ENCODE peak calls at places on chromosomes 3 and 15, in nine cellular contexts. Q is CD8-positive, alpha-beta T cell; K is IMR-90; P is HCT116; A is transverse colon; W is tibial artery; U is body of pancreas; H is left lung; T is CD4-positive, CD25-positive, alpha-beta regulatory T cell. D is an unnamed sample. For H3K36me3, the result is how much of the 10 kb centered on the place peaks cover.

GRCh38 chr3:150218236-150218635 is 189.9 kb upstream of the TSC22D2 start:
- DNase-seq in Q (no peak), K (no peak), P (no peak), A (no peak), W (no peak), U (no peak), H (no peak), T (no peak), D (no peak)

GRCh38 chr15:72562878-72563277 is 88.7 kb downstream of the ARIH1 start:
- DNase-seq in Q (no peak), K (no peak), P (no peak), A (no peak), W (no peak), U (no peak), H (no peak), T (no peak), D (no peak)

GRCh38 chr3:23805881-23806321 is at the start of gene UBE2E1:
- DNase-seq in Q (peak), K (peak), P (peak), A (peak), W (peak), U (peak), H (peak), T (peak), D (peak)

GRCh38 chr15:95287774-95288173 is 1042.7 kb upstream of the NR2F2 start:
- DNase-seq in Q (no peak), K (peak), P (no peak), A (peak), W (no peak), U (no peak), H (no peak), T (no peak), D (no peak)

GRCh38 chr15:77028451-77029165 is 33.7 kb downstream of the PSTPIP1 start:
- DNase-seq in Q (peak), K (no peak), P (no peak), A (peak), W (peak), U (peak), H (peak), T (peak), D (no peak)

GRCh38 chr15:73959801-73960200 is 32.3 kb downstream of the STOML1 start:
- DNase-seq in Q (no peak), K (no peak), P (no peak), A (no peak), W (no peak), U (no peak), H (no peak), T (no peak), D (no peak)

GRCh38 chr3:99620976-99621375 is 17.4 kb upstream of the COL8A1 start:
- DNase-seq in Q (no peak), K (peak), P (no peak), A (no peak), W (no peak), U (no peak), H (no peak), T (no peak), D (no peak)

GRCh38 chr15:48766196-48766595 is 44.7 kb downstream of the CEP152 start:
- DNase-seq in Q (no peak), K (peak), P (no peak), A (peak), W (no peak), U (peak), H (no peak), T (no peak), D (no peak)

GRCh38 chr3:124044961-124045360 is 53.0 kb upstream of the ROPN1 start:
- DNase-seq in Q (no peak), K (no peak), P (no peak), A (no peak), W (no peak), U (no peak), H (no peak), T (no peak), D (no peak)

GRCh38 chr3:46006243-46006642 is 10.6 kb upstream of the FYCO1 start:
- DNase-seq in Q (no peak), K (no peak), P (no peak), A (no peak), W (no peak), U (no peak), H (no peak), T (no peak), D (no peak)

GRCh38 chr15:80272987-80273386 is 21.0 kb upstream of the CTXND1 start:
- DNase-seq in Q (no peak), K (no peak), P (no peak), A (no peak), W (no peak), U (no peak), H (no peak), T (no peak), D (no peak)

GRCh38 chr3:170040283-170040907 is 2.6 kb downstream of the GPR160 start:
- DNase-seq in Q (no peak), K (no peak), P (no peak), A (no peak), W (no peak), U (no peak), H (no peak), T (no peak), D (peak)

GRCh38 chr3:120160050-120160449 is 65.8 kb upstream of the GSK3B start:
- DNase-seq in Q (no peak), K (peak), P (peak), A (peak), W (peak), U (peak), H (peak), T (no peak), D (no peak)

GRCh38 chr3:13174011-13174802 is 101.0 kb upstream of the IQSEC1 start:
- DNase-seq in Q (no peak), K (no peak), P (no peak), A (no peak), W (peak), U (no peak), H (no peak), T (no peak), D (no peak)

GRCh38 chr3:147757919-147758318 is 348.8 kb downstream of the ZIC1 start:
- DNase-seq in Q (no peak), K (no peak), P (no peak), A (no peak), W (no peak), U (no peak), H (no peak), T (no peak), D (no peak)

GRCh38 chr15:83323296-83323711 is 38.8 kb upstream of the BNC1 start:
- DNase-seq in Q (no peak), K (peak), P (no peak), A (no peak), W (no peak), U (peak), H (no peak), T (no peak), D (no peak)

GRCh38 chr3:60932669-60933068 is 318.6 kb downstream of the FHIT start:
- DNase-seq in Q (no peak), K (no peak), P (no peak), A (no peak), W (no peak), U (no peak), H (no peak), T (no peak), D (no peak)

GRCh38 chr3:18778094-18778493 is 353.0 kb upstream of the SATB1 start:
- DNase-seq in Q (no peak), K (no peak), P (no peak), A (no peak), W (no peak), U (no peak), H (no peak), T (no peak), D (no peak)

GRCh38 chr15:49904296-49904695 is 214.7 kb downstream of the ATP8B4 start:
- DNase-seq in Q (no peak), K (no peak), P (no peak), A (no peak), W (no peak), U (no peak), H (no peak), T (no peak), D (no peak)

GRCh38 chr3:175005193-175005592 is 146.1 kb downstream of the NAALADL2 start:
- DNase-seq in Q (no peak), K (no peak), P (no peak), A (no peak), W (no peak), U (no peak), H (no peak), T (no peak), D (no peak)

GRCh38 chr3:185292238-185292637 is 38.4 kb upstream of the EHHADH start:
- DNase-seq in Q (no peak), K (no peak), P (no peak), A (no peak), W (no peak), U (no peak), H (no peak), T (no peak), D (no peak)

GRCh38 chr3:54633444-54634121 is 294.3 kb downstream of the LRTM1 start:
- DNase-seq in Q (no peak), K (no peak), P (no peak), A (no peak), W (no peak), U (no peak), H (no peak), T (no peak), D (no peak)

GRCh38 chr3:39141211-39141995 is 12.0 kb downstream of the CSRNP1 start:
- DNase-seq in Q (no peak), K (peak), P (no peak), A (peak), W (peak), U (peak), H (peak), T (no peak), D (peak)

GRCh38 chr3:155292693-155293092 is 790 bp downstream of the STRIT1 start:
- DNase-seq in Q (no peak), K (no peak), P (no peak), A (no peak), W (no peak), U (no peak), H (no peak), T (no peak), D (no peak)

GRCh38 chr3:55728461-55729100 is 241.5 kb upstream of the WNT5A start:
- DNase-seq in Q (no peak), K (peak), P (no peak), A (no peak), W (no peak), U (no peak), H (no peak), T (no peak), D (no peak)

GRCh38 chr3:14141144-14141543 is 16.3 kb downstream of the TMEM43 start:
- DNase-seq in Q (no peak), K (peak), P (no peak), A (no peak), W (no peak), U (no peak), H (no peak), T (no peak), D (no peak)

GRCh38 chr3:46135475-46135874 is 72.6 kb downstream of the CCR1 start:
- DNase-seq in Q (no peak), K (no peak), P (no peak), A (no peak), W (peak), U (no peak), H (no peak), T (no peak), D (no peak)

DNA sequence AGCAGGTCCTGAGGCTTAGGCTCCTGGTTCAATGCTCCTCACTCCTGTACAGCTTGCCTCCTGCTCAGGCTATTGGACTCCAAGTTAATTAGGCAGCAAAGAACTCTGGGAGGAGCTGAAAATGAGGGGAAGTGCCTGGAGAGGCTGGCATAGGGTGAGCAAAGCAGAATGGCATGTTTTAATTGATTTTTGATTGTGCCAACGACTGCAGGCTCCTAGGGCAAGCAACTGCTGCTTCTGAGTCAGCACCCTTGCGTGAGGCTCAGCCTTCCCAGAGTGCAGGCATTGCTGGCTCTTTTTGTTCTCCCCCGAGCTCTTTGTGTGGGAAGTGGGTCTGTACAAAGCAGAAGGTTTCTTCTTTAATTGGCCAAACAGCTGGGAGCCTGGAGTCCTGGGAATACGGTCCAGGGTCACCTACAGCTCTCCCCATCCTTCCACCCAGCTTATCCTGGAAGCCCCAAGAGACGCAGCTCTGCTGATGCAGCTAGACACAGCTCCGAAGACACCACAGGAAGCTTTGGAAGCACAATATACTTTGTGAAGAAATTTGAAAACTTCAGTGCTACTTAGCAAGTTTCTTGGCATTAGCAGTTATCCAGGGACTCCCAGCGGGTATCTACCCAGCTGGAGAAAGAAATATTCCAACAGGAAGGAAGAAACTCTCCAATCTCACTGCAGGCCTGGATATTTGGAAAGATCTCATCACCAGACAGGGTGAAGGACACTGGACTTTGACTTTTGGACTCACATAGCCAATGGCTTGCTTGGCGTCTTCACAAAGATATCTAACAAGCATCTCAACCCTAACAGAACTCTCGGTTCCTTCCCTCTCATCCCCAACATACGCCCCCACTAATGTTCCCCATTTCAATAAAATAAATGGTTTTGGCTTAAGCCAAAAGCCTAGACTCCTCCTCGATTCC is 76.8 kb downstream of the BDH1 start:
- DNase-seq in Q (no peak), K (no peak), P (no peak), A (no peak), W (no peak), U (no peak), H (no peak), T (no peak), D (no peak)
- H3K4me3 ChIP-seq in Q (no peak), K (no peak), P (peak), A (no peak), W (no peak), U (no peak), H (no peak), T (no peak), D (no peak)

DNA sequence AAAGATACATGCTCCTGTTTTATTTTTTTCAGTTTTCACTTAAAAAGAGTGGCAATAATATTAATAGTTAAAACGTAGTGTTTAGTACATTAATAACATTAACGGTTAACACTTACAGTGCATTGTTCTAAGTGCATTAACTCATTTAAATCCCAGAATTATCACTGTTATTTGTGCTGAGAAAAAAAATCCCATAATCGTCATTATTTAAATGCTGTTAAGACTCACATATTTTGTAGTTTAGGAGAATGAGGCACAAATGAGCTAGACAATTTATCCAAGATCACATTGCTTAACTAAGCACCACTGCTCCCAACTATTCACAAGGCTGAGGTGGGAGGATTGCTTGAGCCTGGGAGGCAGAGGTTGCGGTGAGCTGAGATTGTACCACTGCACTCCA is 34.9 kb downstream of the CHAC1 start:
- DNase-seq in Q (no peak), K (no peak), P (no peak), A (no peak), W (no peak), U (no peak), H (no peak), T (no peak), D (no peak)
- H3K36me3 ChIP-seq in Q (under half), K (under half), P (half or more), A (under half), W (under half), U (under half), H (under half), T (half or more), D (under half)

GRCh38 chr15:39589193-39589814 is 8.4 kb downstream of the THBS1 start:
- DNase-seq in Q (no peak), K (no peak), P (no peak), A (no peak), W (no peak), U (no peak), H (no peak), T (no peak), D (no peak)

GRCh38 chr15:39592500-39592899 is 11.6 kb downstream of the THBS1 start:
- DNase-seq in Q (no peak), K (peak), P (no peak), A (peak), W (no peak), U (no peak), H (no peak), T (no peak), D (no peak)

GRCh38 chr15:39589815-39590644 is 9.2 kb downstream of the THBS1 start:
- DNase-seq in Q (no peak), K (peak), P (no peak), A (peak), W (no peak), U (no peak), H (no peak), T (no peak), D (no peak)

GRCh38 chr15:39591896-39592315 is 11.0 kb downstream of the THBS1 start:
- DNase-seq in Q (no peak), K (peak), P (no peak), A (no peak), W (no peak), U (no peak), H (no peak), T (no peak), D (no peak)

DNA sequence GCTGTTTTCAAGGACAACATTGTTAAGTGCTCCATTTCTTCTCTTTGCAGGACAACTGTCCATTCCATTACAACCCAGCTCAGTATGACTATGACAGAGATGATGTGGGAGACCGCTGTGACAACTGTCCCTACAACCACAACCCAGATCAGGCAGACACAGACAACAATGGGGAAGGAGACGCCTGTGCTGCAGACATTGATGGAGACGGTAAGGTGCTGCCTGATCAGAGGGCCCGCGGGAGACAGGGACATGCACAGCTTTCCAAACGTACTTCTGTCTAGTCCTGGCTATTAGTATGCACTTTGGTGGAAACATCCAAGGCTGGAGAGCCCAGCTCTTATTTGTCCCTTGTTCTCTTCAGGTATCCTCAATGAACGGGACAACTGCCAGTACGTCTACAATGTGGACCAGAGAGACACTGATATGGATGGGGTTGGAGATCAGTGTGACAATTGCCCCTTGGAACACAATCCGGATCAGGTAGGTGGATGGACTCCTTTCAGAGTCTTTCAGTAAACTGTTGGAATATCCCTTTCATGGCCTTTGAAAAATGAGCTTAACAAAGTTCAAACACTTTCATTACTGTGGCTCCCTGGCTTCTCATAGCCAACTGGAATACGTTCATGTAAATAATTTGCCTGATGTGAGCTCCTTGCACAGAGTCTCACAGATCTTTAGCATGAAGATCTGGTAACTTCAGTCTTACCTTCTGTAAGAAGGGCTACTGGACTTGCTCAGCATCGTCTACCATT is 10.4 kb downstream of the THBS1 start:
- DNase-seq in Q (no peak), K (peak), P (no peak), A (peak), W (no peak), U (no peak), H (no peak), T (no peak), D (no peak)
- H3K4me3 ChIP-seq in Q (no peak), K (no peak), P (no peak), A (no peak), W (no peak), U (no peak), H (no peak), T (no peak), D (no peak)

GRCh38 chr15:22846073-22846472 is 7.6 kb downstream of the NIPA2 start:
- DNase-seq in Q (no peak), K (no peak), P (no peak), A (no peak), W (no peak), U (no peak), H (no peak), T (no peak), D (no peak)

GRCh38 chr15:22855791-22856190 is 17.3 kb downstream of the NIPA2 start:
- DNase-seq in Q (no peak), K (no peak), P (no peak), A (no peak), W (no peak), U (no peak), H (no peak), T (no peak), D (no peak)

GRCh38 chr15:22850055-22850454 is 11.6 kb downstream of the NIPA2 start:
- DNase-seq in Q (no peak), K (peak), P (no peak), A (no peak), W (no peak), U (no peak), H (no peak), T (no peak), D (no peak)

GRCh38 chr15:22851513-22851912 is 13.0 kb downstream of the NIPA2 start:
- DNase-seq in Q (no peak), K (no peak), P (no peak), A (no peak), W (no peak), U (no peak), H (no peak), T (no peak), D (no peak)
- H3K36me3 ChIP-seq in Q (under half), K (under half), P (under half), A (under half), W (under half), U (under half), H (under half), T (half or more), D (under half)

GRCh38 chr3:27354588-27355203 is 14.5 kb downstream of the NEK10 start:
- DNase-seq in Q (no peak), K (no peak), P (no peak), A (peak), W (no peak), U (no peak), H (no peak), T (no peak), D (no peak)
- H3K4me3 ChIP-seq in Q (no peak), K (no peak), P (no peak), A (no peak), W (no peak), U (no peak), H (no peak), T (no peak), D (no peak)

DNA sequence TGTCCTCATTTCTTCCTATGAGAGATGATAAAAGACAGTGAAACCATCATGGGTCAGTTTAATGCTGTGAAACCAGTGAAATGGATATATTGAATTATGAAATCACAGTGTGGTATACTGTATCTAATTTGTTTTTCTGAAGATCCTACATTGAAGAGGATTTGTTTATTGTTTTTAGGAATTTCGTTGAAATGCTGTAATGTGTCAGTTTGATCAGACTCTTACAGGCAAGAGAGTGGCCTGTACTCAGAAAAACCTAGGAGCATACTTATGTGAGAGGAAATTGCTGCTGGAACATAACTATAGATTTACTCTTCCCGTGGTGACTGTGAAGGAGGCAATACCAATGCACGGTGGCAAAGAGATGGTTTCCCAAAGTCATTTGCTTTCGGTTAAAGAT is 29.1 kb upstream of the ONECUT1 start:
- DNase-seq in Q (no peak), K (no peak), P (no peak), A (no peak), W (no peak), U (no peak), H (no peak), T (no peak), D (no peak)
- H3K36me3 ChIP-seq in Q (under half), K (under half), P (under half), A (under half), W (under half), U (under half), H (under half), T (under half), D (under half)

DNA sequence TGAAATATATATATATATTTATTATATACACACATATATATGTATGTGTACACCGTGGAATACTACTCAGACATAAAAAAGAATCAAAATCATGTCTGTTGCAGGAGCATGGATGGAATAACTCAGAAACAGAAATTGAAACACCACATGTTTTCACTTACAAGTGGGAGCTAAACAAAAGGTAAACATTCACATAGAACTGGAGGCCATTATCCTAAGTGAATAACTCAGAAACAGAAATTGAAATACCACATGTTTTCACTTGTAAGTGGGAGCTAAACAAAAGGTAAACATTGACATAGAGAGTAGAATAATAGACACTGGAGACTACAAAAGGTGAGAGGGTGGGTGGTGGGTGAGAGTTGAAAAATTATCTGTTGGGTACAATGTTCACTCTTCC is 171.5 kb upstream of the GOLIM4 start:
- DNase-seq in Q (no peak), K (no peak), P (no peak), A (no peak), W (no peak), U (no peak), H (no peak), T (no peak), D (no peak)
- H3K4me3 ChIP-seq in Q (no peak), K (no peak), P (no peak), A (no peak), W (no peak), U (no peak), H (no peak), T (no peak), D (no peak)

D was measured in H7.